ENCODE peak calls at places on chromosomes 13 and 19, in four cellular contexts. M is K562, O is GM12878, U is HepG2. I is an unnamed sample.

GRCh38 chr19:10707440-10707839 is 6.2 kb downstream of the QTRT1 start:
- DNase-seq in M (no peak), O (no peak), U (no peak), I (no peak)

GRCh38 chr19:34574704-34575103 is 93.1 kb downstream of the WTIP start:
- DNase-seq in M (no peak), O (no peak), U (no peak), I (no peak)

GRCh38 chr13:105276571-105276970 is 1258.9 kb downstream of the EFNB2 start:
- DNase-seq in M (no peak), O (no peak), U (no peak), I (no peak)

GRCh38 chr13:38008636-38009035 is 139.1 kb upstream of the TRPC4 start:
- DNase-seq in M (no peak), O (no peak), U (no peak), I (no peak)

GRCh38 chr19:40982594-40983101 is 8.4 kb upstream of the CYP2B6 start:
- DNase-seq in M (no peak), O (no peak), U (no peak), I (no peak)

GRCh38 chr13:106117035-106117434 is 418.4 kb downstream of the EFNB2 start:
- DNase-seq in M (no peak), O (no peak), U (no peak), I (no peak)

GRCh38 chr13:103130681-103131210 is 64.5 kb upstream of the SLC10A2 start:
- DNase-seq in M (no peak), O (peak), U (peak), I (no peak)

GRCh38 chr19:32676186-32676894 is 692 bp downstream of the RGS9BP start:
- DNase-seq in M (no peak), O (no peak), U (no peak), I (no peak)

GRCh38 chr13:36673838-36674326 is at the start of gene SERTM1:
- DNase-seq in M (no peak), O (no peak), U (no peak), I (peak)

GRCh38 chr19:43639507-43640423 is at the start of gene CADM4:
- DNase-seq in M (peak), O (no peak), U (no peak), I (peak)

GRCh38 chr19:6413291-6413690 is 11.3 kb downstream of the KHSRP start:
- DNase-seq in M (no peak), O (no peak), U (no peak), I (no peak)

GRCh38 chr19:49157445-49158224 is at the start of gene TRPM4:
- DNase-seq in M (peak), O (no peak), U (peak), I (peak)

GRCh38 chr19:1624458-1624857 is 19.2 kb upstream of the UQCR11 start:
- DNase-seq in M (peak), O (no peak), U (peak), I (peak)

GRCh38 chr13:32415019-32415418 is 12.9 kb downstream of the N4BP2L1 start:
- DNase-seq in M (peak), O (no peak), U (no peak), I (peak)

GRCh38 chr19:38842439-38843174 is 7.2 kb downstream of the HNRNPL start:
- DNase-seq in M (peak), O (no peak), U (no peak), I (no peak)

GRCh38 chr13:32041429-32041828 is 9.9 kb downstream of the FRY start:
- DNase-seq in M (no peak), O (peak), U (no peak), I (no peak)

GRCh38 chr19:10361569-10362011 is 18.8 kb downstream of the TYK2 start:
- DNase-seq in M (peak), O (no peak), U (no peak), I (no peak)

GRCh38 chr19:3080281-3080680 is 13.9 kb upstream of the GNA11 start:
- DNase-seq in M (no peak), O (no peak), U (no peak), I (no peak)

GRCh38 chr19:14146789-14147216 is 10.4 kb upstream of the ASF1B start:
- DNase-seq in M (no peak), O (no peak), U (no peak), I (no peak)
- TF ChIP-seq FOXK2 in M (no peak), O (no peak), U (no peak), I (no peak)

GRCh38 chr13:62846302-62846701 is 1430.7 kb upstream of the PCDH20 start:
- DNase-seq in M (no peak), O (no peak), U (no peak), I (no peak)
- TF ChIP-seq BHLHE40 in M (no peak), O (no peak), U (no peak), I (no peak)

GRCh38 chr19:28014821-28015405 is 1198.0 kb downstream of the UQCRFS1 start:
- DNase-seq in M (no peak), O (no peak), U (no peak), I (no peak)

GRCh38 chr19:28008695-28009094 is 1204.3 kb downstream of the UQCRFS1 start:
- DNase-seq in M (no peak), O (no peak), U (no peak), I (no peak)

GRCh38 chr19:28009696-28010095 is 1203.3 kb downstream of the UQCRFS1 start:
- DNase-seq in M (no peak), O (no peak), U (no peak), I (no peak)

GRCh38 chr19:28010656-28011055 is 1202.3 kb downstream of the UQCRFS1 start:
- DNase-seq in M (no peak), O (no peak), U (no peak), I (no peak)

GRCh38 chr19:28012361-28012760 is 1200.6 kb downstream of the UQCRFS1 start:
- DNase-seq in M (peak), O (no peak), U (no peak), I (no peak)
- TF ChIP-seq FOXK2 in M (no peak), O (no peak), U (no peak), I (no peak)

GRCh38 chr13:92187378-92187989 is 789.1 kb downstream of the GPC5 start:
- DNase-seq in M (peak), O (no peak), U (peak), I (peak)
- TF ChIP-seq BHLHE40 in M (no peak), O (no peak), U (no peak), I (no peak)

GRCh38 chr19:17580470-17581000 is 25.1 kb downstream of the COLGALT1 start:
- DNase-seq in M (no peak), O (no peak), U (no peak), I (no peak)
- TF ChIP-seq FOXK2 in M (no peak), O (no peak), U (no peak), I (no peak)

GRCh38 chr19:19115954-19116353 is 22.3 kb downstream of the TMEM161A start:
- DNase-seq in M (peak), O (no peak), U (peak), I (peak)
- TF ChIP-seq BHLHE40 in M (no peak), O (no peak), U (no peak), I (no peak)

DNA sequence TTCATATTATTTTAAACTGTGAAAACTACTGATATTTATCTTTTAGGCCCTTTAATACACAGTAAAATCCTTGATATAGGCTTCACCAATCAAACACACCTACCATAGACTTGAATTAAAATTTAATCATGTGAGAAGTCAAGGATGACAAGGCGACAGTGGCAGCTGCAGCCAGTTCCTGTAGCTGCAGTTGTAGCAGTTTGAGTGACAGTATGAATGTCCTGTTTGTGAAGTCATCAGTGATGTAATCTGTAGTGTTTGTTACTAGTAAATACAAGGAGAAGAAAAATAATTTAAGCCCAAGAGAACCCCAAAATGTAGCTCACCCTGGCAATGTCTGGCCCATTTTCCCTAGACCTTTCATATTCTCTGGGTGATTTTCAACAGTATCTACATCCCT is 897.0 kb downstream of the SLITRK6 start:
- DNase-seq in M (no peak), O (no peak), U (no peak), I (no peak)
- TF ChIP-seq FOXK2 in M (no peak), O (no peak), U (no peak), I (no peak)

DNA sequence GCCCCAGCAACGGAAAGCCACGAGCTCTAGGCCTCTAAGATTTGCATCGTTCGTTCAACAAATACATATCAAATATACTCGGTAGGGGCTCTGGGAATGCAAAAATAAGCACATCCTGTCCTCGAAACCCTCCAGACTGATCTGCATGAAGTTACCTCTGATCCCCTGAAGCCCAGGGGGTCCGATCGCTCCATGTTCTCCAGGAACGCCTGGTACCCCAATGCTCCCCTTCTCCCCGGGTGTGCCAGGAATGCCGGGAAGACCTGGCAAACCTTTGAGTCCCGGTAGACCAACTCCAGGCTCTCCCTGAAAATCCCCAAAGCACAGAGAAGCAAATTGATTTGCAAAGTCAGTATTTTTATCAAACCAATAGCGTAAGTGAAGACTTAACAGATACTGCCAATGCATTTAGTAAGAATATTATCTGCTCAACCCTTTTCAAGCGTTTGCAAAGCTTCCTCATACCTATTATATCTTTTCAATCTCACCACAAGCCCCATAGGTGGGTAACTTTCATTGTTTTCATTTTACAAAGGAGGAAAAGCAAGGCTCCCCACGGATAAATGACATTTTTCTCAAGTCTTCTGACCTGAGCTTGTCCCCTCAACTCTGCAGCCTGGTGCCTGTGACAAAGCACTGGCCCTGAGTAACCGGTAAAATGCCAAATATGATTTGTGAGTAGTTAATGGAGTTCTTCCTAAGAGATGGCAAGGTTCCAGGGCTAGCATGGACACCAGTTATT is 127.7 kb downstream of the COL4A1 start:
- DNase-seq in M (no peak), O (no peak), U (no peak), I (no peak)
- TF ChIP-seq BHLHE40 in M (no peak), O (no peak), U (no peak), I (no peak)

I was measured in HEK293T.